ENCODE peak calls at places on chromosomes 7 and 10, in four cellular contexts. One of them, this sample, is unnamed.

GRCh38 chr7:48094861-48095293 is 5.8 kb downstream of the UPP1 start:
- DNase-seq in brain microvascular endothelial cell: peak
- DNase-seq in mesothelial cell of epicardium: no peak
- DNase-seq in endodermal cell: peak
- DNase-seq in this sample: peak

GRCh38 chr7:70647801-70648491 is 484.0 kb upstream of the GALNT17 start:
- DNase-seq in brain microvascular endothelial cell: peak
- DNase-seq in mesothelial cell of epicardium: no peak
- DNase-seq in endodermal cell: no peak
- DNase-seq in this sample: no peak

GRCh38 chr10:118818621-118819221 is 64.0 kb upstream of the CACUL1 start:
- DNase-seq in brain microvascular endothelial cell: no peak
- DNase-seq in mesothelial cell of epicardium: no peak
- DNase-seq in endodermal cell: no peak
- DNase-seq in this sample: no peak

GRCh38 chr7:158024881-158025280 is 562.7 kb downstream of the PTPRN2 start:
- DNase-seq in brain microvascular endothelial cell: no peak
- DNase-seq in mesothelial cell of epicardium: no peak
- DNase-seq in endodermal cell: peak
- DNase-seq in this sample: no peak

GRCh38 chr7:7100432-7100849 is 81.9 kb upstream of the C1GALT1 start:
- DNase-seq in brain microvascular endothelial cell: peak
- DNase-seq in mesothelial cell of epicardium: no peak
- DNase-seq in endodermal cell: peak
- DNase-seq in this sample: no peak

GRCh38 chr10:84540022-84540616 is 211.7 kb downstream of the CCSER2 start:
- DNase-seq in brain microvascular endothelial cell: peak
- DNase-seq in mesothelial cell of epicardium: no peak
- DNase-seq in endodermal cell: no peak
- DNase-seq in this sample: no peak

GRCh38 chr10:79939969-79940368 is 8.9 kb downstream of the SFTPD start:
- DNase-seq in brain microvascular endothelial cell: no peak
- DNase-seq in mesothelial cell of epicardium: no peak
- DNase-seq in endodermal cell: no peak
- DNase-seq in this sample: peak

GRCh38 chr7:94355389-94355788 is 39.3 kb upstream of the COL1A2 start:
- DNase-seq in brain microvascular endothelial cell: no peak
- DNase-seq in mesothelial cell of epicardium: no peak
- DNase-seq in endodermal cell: no peak
- DNase-seq in this sample: no peak

GRCh38 chr10:70908426-70909296 is 20.3 kb upstream of the PCBD1 start:
- DNase-seq in brain microvascular endothelial cell: no peak
- DNase-seq in mesothelial cell of epicardium: no peak
- DNase-seq in endodermal cell: no peak
- DNase-seq in this sample: no peak

GRCh38 chr10:11012476-11012875 is 5.2 kb upstream of the CELF2 start:
- DNase-seq in brain microvascular endothelial cell: no peak
- DNase-seq in mesothelial cell of epicardium: no peak
- DNase-seq in endodermal cell: no peak
- DNase-seq in this sample: no peak

GRCh38 chr10:21509391-21510217 is 15.9 kb downstream of the SKIDA1 start:
- DNase-seq in brain microvascular endothelial cell: no peak
- DNase-seq in mesothelial cell of epicardium: no peak
- DNase-seq in endodermal cell: peak
- DNase-seq in this sample: no peak

GRCh38 chr7:47418910-47419309 is 163.0 kb downstream of the TNS3 start:
- DNase-seq in brain microvascular endothelial cell: peak
- DNase-seq in mesothelial cell of epicardium: no peak
- DNase-seq in endodermal cell: no peak
- DNase-seq in this sample: peak

GRCh38 chr7:43650457-43651052 is 67.6 kb downstream of the STK17A start:
- DNase-seq in brain microvascular endothelial cell: peak
- DNase-seq in mesothelial cell of epicardium: no peak
- DNase-seq in endodermal cell: no peak
- DNase-seq in this sample: no peak

GRCh38 chr10:123792579-123792978 is 99.0 kb downstream of the CPXM2 start:
- DNase-seq in brain microvascular endothelial cell: no peak
- DNase-seq in mesothelial cell of epicardium: no peak
- DNase-seq in endodermal cell: no peak
- DNase-seq in this sample: peak

GRCh38 chr7:112462236-112462635 is 12.0 kb downstream of the IFRD1 start:
- DNase-seq in brain microvascular endothelial cell: peak
- DNase-seq in mesothelial cell of epicardium: no peak
- DNase-seq in endodermal cell: no peak
- DNase-seq in this sample: no peak

GRCh38 chr10:77159538-77160110 is 478.0 kb downstream of the KCNMA1 start:
- DNase-seq in brain microvascular endothelial cell: no peak
- DNase-seq in mesothelial cell of epicardium: no peak
- DNase-seq in endodermal cell: no peak
- DNase-seq in this sample: no peak

GRCh38 chr10:81081887-81082620 is 544.4 kb downstream of the SH2D4B start:
- DNase-seq in brain microvascular endothelial cell: no peak
- DNase-seq in mesothelial cell of epicardium: no peak
- DNase-seq in endodermal cell: peak
- DNase-seq in this sample: no peak
- TF ChIP-seq CTCF in brain microvascular endothelial cell: no peak
- TF ChIP-seq CTCF in mesothelial cell of epicardium: no peak
- TF ChIP-seq CTCF in endodermal cell: peak
- TF ChIP-seq CTCF in this sample: no peak

DNA sequence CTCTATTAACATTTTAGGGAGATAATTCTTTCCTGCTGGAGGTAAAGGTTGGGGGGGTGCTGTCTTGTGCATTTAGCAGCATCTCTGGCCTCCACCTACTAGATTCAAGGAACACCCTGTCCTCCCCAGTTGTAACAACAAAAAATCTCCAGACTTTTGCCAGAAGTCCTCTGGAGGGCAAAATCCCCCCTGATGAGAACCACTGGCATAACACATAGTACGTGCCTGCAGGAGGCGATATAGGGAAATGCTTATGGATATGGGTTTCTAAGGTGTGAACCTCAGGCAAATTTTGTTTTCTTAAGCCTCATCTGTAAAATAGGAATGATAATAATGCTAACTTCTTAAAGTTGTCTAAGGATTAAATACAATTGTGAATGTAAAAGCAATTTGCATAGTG is 2.9 kb upstream of the OSBPL3 start:
- DNase-seq in brain microvascular endothelial cell: no peak
- DNase-seq in mesothelial cell of epicardium: no peak
- DNase-seq in endodermal cell: peak
- DNase-seq in this sample: no peak
- TF ChIP-seq CTCF in brain microvascular endothelial cell: peak
- TF ChIP-seq CTCF in mesothelial cell of epicardium: no peak
- TF ChIP-seq CTCF in endodermal cell: peak
- TF ChIP-seq CTCF in this sample: peak

GRCh38 chr7:36275735-36276284 is 113.9 kb upstream of the ANLN start:
- DNase-seq in brain microvascular endothelial cell: no peak
- DNase-seq in mesothelial cell of epicardium: no peak
- DNase-seq in endodermal cell: no peak
- DNase-seq in this sample: no peak
- TF ChIP-seq CTCF in brain microvascular endothelial cell: no peak
- TF ChIP-seq CTCF in mesothelial cell of epicardium: no peak
- TF ChIP-seq CTCF in endodermal cell: no peak
- TF ChIP-seq CTCF in this sample: no peak

DNA sequence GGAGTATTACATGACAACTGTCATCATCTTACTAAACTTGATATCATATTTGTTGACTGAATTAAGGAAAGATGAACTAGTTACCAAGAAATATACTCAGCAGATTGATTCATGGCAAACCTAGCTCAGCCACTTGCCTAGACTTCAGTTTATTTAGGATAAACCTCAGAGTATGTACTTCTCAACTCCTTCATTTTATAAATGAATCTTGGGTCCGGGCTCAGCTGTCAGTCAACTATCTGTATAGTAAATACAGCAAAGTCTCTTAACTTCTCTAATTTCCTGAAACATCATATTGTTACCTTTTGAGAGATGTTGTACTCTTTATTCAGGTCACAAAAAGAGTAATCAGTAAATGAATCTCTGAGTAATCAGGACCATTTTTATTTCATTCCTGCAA is 211.0 kb upstream of the KLF14 start:
- DNase-seq in brain microvascular endothelial cell: no peak
- DNase-seq in mesothelial cell of epicardium: no peak
- DNase-seq in endodermal cell: no peak
- DNase-seq in this sample: no peak
- TF ChIP-seq CTCF in brain microvascular endothelial cell: no peak
- TF ChIP-seq CTCF in mesothelial cell of epicardium: no peak
- TF ChIP-seq CTCF in endodermal cell: no peak
- TF ChIP-seq CTCF in this sample: no peak

This sample was measured in osteocyte.